ENCODE peak calls at places on chromosome 11, in ten cellular contexts. One of them, this sample, is unnamed.

GRCh38 chr11:119375629-119376196 is 5.8 kb downstream of the USP2 start:
- DNase-seq in foreskin fibroblast: peak
- DNase-seq in AG09319: no peak
- DNase-seq in nephron progenitor cell: no peak
- DNase-seq in PC-3: no peak
- DNase-seq in Calu3: no peak
- DNase-seq in AG04450: no peak
- DNase-seq in ovary: peak
- DNase-seq in heart left ventricle: peak
- DNase-seq in thoracic aorta: peak
- DNase-seq in this sample: no peak

GRCh38 chr11:27705873-27706820 is 5.9 kb upstream of the BDNF start:
- DNase-seq in thoracic aorta: no peak
- DNase-seq in AG09319: no peak
- DNase-seq in nephron progenitor cell: peak
- DNase-seq in PC-3: peak
- DNase-seq in AG04450: no peak
- DNase-seq in foreskin fibroblast: no peak
- DNase-seq in Calu3: peak
- DNase-seq in heart left ventricle: no peak
- DNase-seq in ovary: no peak
- DNase-seq in this sample: no peak

GRCh38 chr11:122791836-122792235 is 46.5 kb upstream of the CRTAM start:
- DNase-seq in Calu3: no peak
- DNase-seq in heart left ventricle: no peak
- DNase-seq in nephron progenitor cell: no peak
- DNase-seq in ovary: no peak
- DNase-seq in AG09319: no peak
- DNase-seq in thoracic aorta: no peak
- DNase-seq in AG04450: peak
- DNase-seq in foreskin fibroblast: peak
- DNase-seq in PC-3: peak
- DNase-seq in this sample: no peak

GRCh38 chr11:27227744-27228143 is 135.3 kb downstream of the CCDC34 start:
- DNase-seq in AG04450: no peak
- DNase-seq in thoracic aorta: no peak
- DNase-seq in Calu3: no peak
- DNase-seq in foreskin fibroblast: no peak
- DNase-seq in heart left ventricle: no peak
- DNase-seq in ovary: no peak
- DNase-seq in nephron progenitor cell: no peak
- DNase-seq in AG09319: no peak
- DNase-seq in PC-3: no peak
- DNase-seq in this sample: no peak

GRCh38 chr11:56819916-56820315 is 71.4 kb upstream of the OR9G4 start:
- DNase-seq in thoracic aorta: no peak
- DNase-seq in ovary: no peak
- DNase-seq in nephron progenitor cell: no peak
- DNase-seq in Calu3: no peak
- DNase-seq in PC-3: no peak
- DNase-seq in AG09319: no peak
- DNase-seq in AG04450: no peak
- DNase-seq in foreskin fibroblast: no peak
- DNase-seq in heart left ventricle: no peak
- DNase-seq in this sample: no peak

GRCh38 chr11:34656062-34656720 is 35.3 kb downstream of the EHF start:
- DNase-seq in thoracic aorta: no peak
- DNase-seq in foreskin fibroblast: no peak
- DNase-seq in heart left ventricle: no peak
- DNase-seq in AG04450: no peak
- DNase-seq in Calu3: peak
- DNase-seq in AG09319: no peak
- DNase-seq in PC-3: peak
- DNase-seq in nephron progenitor cell: no peak
- DNase-seq in ovary: no peak
- DNase-seq in this sample: no peak

GRCh38 chr11:125378596-125378995 is 117.5 kb downstream of the FEZ1 start:
- DNase-seq in nephron progenitor cell: peak
- DNase-seq in foreskin fibroblast: no peak
- DNase-seq in heart left ventricle: no peak
- DNase-seq in AG09319: no peak
- DNase-seq in ovary: no peak
- DNase-seq in PC-3: no peak
- DNase-seq in Calu3: no peak
- DNase-seq in AG04450: no peak
- DNase-seq in thoracic aorta: no peak
- DNase-seq in this sample: no peak

GRCh38 chr11:43644626-43645299 is 35.8 kb upstream of the HSD17B12 start:
- DNase-seq in nephron progenitor cell: no peak
- DNase-seq in thoracic aorta: no peak
- DNase-seq in ovary: no peak
- DNase-seq in foreskin fibroblast: peak
- DNase-seq in PC-3: peak
- DNase-seq in Calu3: no peak
- DNase-seq in heart left ventricle: no peak
- DNase-seq in AG09319: no peak
- DNase-seq in AG04450: no peak
- DNase-seq in this sample: no peak

GRCh38 chr11:45224766-45225165 is 61.4 kb downstream of the SYT13 start:
- DNase-seq in PC-3: no peak
- DNase-seq in AG04450: no peak
- DNase-seq in ovary: no peak
- DNase-seq in foreskin fibroblast: no peak
- DNase-seq in nephron progenitor cell: no peak
- DNase-seq in Calu3: no peak
- DNase-seq in heart left ventricle: no peak
- DNase-seq in AG09319: no peak
- DNase-seq in thoracic aorta: no peak
- DNase-seq in this sample: no peak

GRCh38 chr11:859394-860131 is 16.9 kb downstream of the TSPAN4 start:
- DNase-seq in AG04450: peak
- DNase-seq in AG09319: peak
- DNase-seq in ovary: peak
- DNase-seq in nephron progenitor cell: no peak
- DNase-seq in PC-3: peak
- DNase-seq in heart left ventricle: peak
- DNase-seq in thoracic aorta: no peak
- DNase-seq in Calu3: peak
- DNase-seq in foreskin fibroblast: peak
- DNase-seq in this sample: peak

GRCh38 chr11:26931248-26931631 is 62.7 kb upstream of the FIBIN start:
- DNase-seq in nephron progenitor cell: no peak
- DNase-seq in thoracic aorta: no peak
- DNase-seq in PC-3: no peak
- DNase-seq in foreskin fibroblast: no peak
- DNase-seq in AG09319: no peak
- DNase-seq in ovary: no peak
- DNase-seq in AG04450: no peak
- DNase-seq in Calu3: no peak
- DNase-seq in heart left ventricle: peak
- DNase-seq in this sample: no peak

GRCh38 chr11:123434262-123434661 is 4.2 kb downstream of the GRAMD1B start:
- DNase-seq in thoracic aorta: no peak
- DNase-seq in PC-3: peak
- DNase-seq in AG09319: no peak
- DNase-seq in heart left ventricle: no peak
- DNase-seq in AG04450: no peak
- DNase-seq in Calu3: peak
- DNase-seq in nephron progenitor cell: no peak
- DNase-seq in foreskin fibroblast: no peak
- DNase-seq in ovary: no peak
- DNase-seq in this sample: no peak

GRCh38 chr11:330694-331314 is 10.1 kb upstream of the IFITM3 start:
- DNase-seq in ovary: peak
- DNase-seq in heart left ventricle: no peak
- DNase-seq in PC-3: no peak
- DNase-seq in Calu3: no peak
- DNase-seq in AG09319: no peak
- DNase-seq in thoracic aorta: no peak
- DNase-seq in nephron progenitor cell: no peak
- DNase-seq in foreskin fibroblast: no peak
- DNase-seq in AG04450: no peak
- DNase-seq in this sample: no peak

GRCh38 chr11:58061813-58062212 is 31.1 kb downstream of the OR6Q1 start:
- DNase-seq in AG04450: peak
- DNase-seq in heart left ventricle: no peak
- DNase-seq in nephron progenitor cell: no peak
- DNase-seq in PC-3: peak
- DNase-seq in ovary: no peak
- DNase-seq in thoracic aorta: no peak
- DNase-seq in foreskin fibroblast: peak
- DNase-seq in Calu3: no peak
- DNase-seq in AG09319: no peak
- DNase-seq in this sample: no peak

GRCh38 chr11:43419460-43419859 is 60.7 kb downstream of the TTC17 start:
- DNase-seq in PC-3: peak
- DNase-seq in AG04450: no peak
- DNase-seq in ovary: no peak
- DNase-seq in nephron progenitor cell: peak
- DNase-seq in Calu3: peak
- DNase-seq in foreskin fibroblast: peak
- DNase-seq in thoracic aorta: no peak
- DNase-seq in heart left ventricle: no peak
- DNase-seq in AG09319: no peak
- DNase-seq in this sample: no peak

GRCh38 chr11:70547386-70547785 is 149.1 kb downstream of the CTTN start:
- DNase-seq in ovary: no peak
- DNase-seq in AG04450: no peak
- DNase-seq in AG09319: no peak
- DNase-seq in nephron progenitor cell: no peak
- DNase-seq in heart left ventricle: no peak
- DNase-seq in foreskin fibroblast: no peak
- DNase-seq in PC-3: no peak
- DNase-seq in thoracic aorta: no peak
- DNase-seq in Calu3: no peak
- DNase-seq in this sample: no peak

GRCh38 chr11:10580625-10581024 is 12.2 kb upstream of the LYVE1 start:
- DNase-seq in AG04450: no peak
- DNase-seq in foreskin fibroblast: no peak
- DNase-seq in PC-3: no peak
- DNase-seq in AG09319: no peak
- DNase-seq in thoracic aorta: no peak
- DNase-seq in Calu3: no peak
- DNase-seq in heart left ventricle: no peak
- DNase-seq in ovary: no peak
- DNase-seq in nephron progenitor cell: no peak
- DNase-seq in this sample: no peak

GRCh38 chr11:88313441-88313840 is 24.1 kb downstream of the CTSC start:
- DNase-seq in foreskin fibroblast: peak
- DNase-seq in AG04450: no peak
- DNase-seq in thoracic aorta: no peak
- DNase-seq in ovary: no peak
- DNase-seq in AG09319: no peak
- DNase-seq in heart left ventricle: no peak
- DNase-seq in Calu3: no peak
- DNase-seq in nephron progenitor cell: no peak
- DNase-seq in PC-3: no peak
- DNase-seq in this sample: no peak

DNA sequence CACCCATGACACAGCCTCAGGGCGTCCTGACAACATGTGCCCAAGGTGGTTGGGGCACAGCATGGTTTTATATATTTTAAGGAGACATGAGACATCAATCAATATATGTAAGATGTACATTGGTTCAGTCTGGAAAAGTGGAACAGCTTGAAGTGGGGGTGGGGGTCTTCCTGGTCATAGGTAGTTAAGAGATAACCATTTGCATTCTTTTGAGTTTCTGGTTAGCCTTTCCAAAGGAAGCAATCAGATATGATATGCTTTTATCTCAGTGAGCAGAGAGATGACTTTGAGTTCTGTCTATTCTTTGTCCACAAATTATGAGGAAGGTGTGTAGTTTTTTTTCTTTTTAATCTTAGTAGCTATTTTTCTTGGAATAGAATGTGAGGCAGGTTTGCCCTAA is 10.1 kb upstream of the ANAPC15 start:
- DNase-seq in nephron progenitor cell: no peak
- DNase-seq in ovary: no peak
- DNase-seq in AG09319: no peak
- DNase-seq in heart left ventricle: no peak
- DNase-seq in PC-3: no peak
- DNase-seq in AG04450: no peak
- DNase-seq in Calu3: no peak
- DNase-seq in thoracic aorta: no peak
- DNase-seq in foreskin fibroblast: no peak
- DNase-seq in this sample: no peak
- TF ChIP-seq CTCF in nephron progenitor cell: no peak
- TF ChIP-seq CTCF in ovary: no peak
- TF ChIP-seq CTCF in AG09319: no peak
- TF ChIP-seq CTCF in heart left ventricle: no peak
- TF ChIP-seq CTCF in PC-3: no peak
- TF ChIP-seq CTCF in AG04450: no peak
- TF ChIP-seq CTCF in Calu3: no peak
- TF ChIP-seq CTCF in thoracic aorta: no peak
- TF ChIP-seq CTCF in foreskin fibroblast: no peak
- TF ChIP-seq CTCF in this sample: no peak

GRCh38 chr11:73478737-73479347 is 102.6 kb downstream of the RELT start:
- DNase-seq in ovary: no peak
- DNase-seq in heart left ventricle: no peak
- DNase-seq in Calu3: peak
- DNase-seq in thoracic aorta: no peak
- DNase-seq in nephron progenitor cell: no peak
- DNase-seq in foreskin fibroblast: peak
- DNase-seq in AG04450: no peak
- DNase-seq in PC-3: peak
- DNase-seq in AG09319: no peak
- DNase-seq in this sample: no peak
- TF ChIP-seq CTCF in ovary: no peak
- TF ChIP-seq CTCF in heart left ventricle: peak
- TF ChIP-seq CTCF in Calu3: peak
- TF ChIP-seq CTCF in thoracic aorta: no peak
- TF ChIP-seq CTCF in nephron progenitor cell: peak
- TF ChIP-seq CTCF in foreskin fibroblast: peak
- TF ChIP-seq CTCF in AG04450: peak
- TF ChIP-seq CTCF in PC-3: peak
- TF ChIP-seq CTCF in AG09319: peak
- TF ChIP-seq CTCF in this sample: peak

GRCh38 chr11:65352783-65353182 is 1.8 kb upstream of the TIGD3 start:
- DNase-seq in thoracic aorta: no peak
- DNase-seq in nephron progenitor cell: no peak
- DNase-seq in ovary: no peak
- DNase-seq in AG04450: no peak
- DNase-seq in AG09319: no peak
- DNase-seq in heart left ventricle: no peak
- DNase-seq in Calu3: no peak
- DNase-seq in PC-3: peak
- DNase-seq in foreskin fibroblast: no peak
- DNase-seq in this sample: no peak
- TF ChIP-seq CTCF in thoracic aorta: no peak
- TF ChIP-seq CTCF in nephron progenitor cell: peak
- TF ChIP-seq CTCF in ovary: no peak
- TF ChIP-seq CTCF in AG04450: peak
- TF ChIP-seq CTCF in AG09319: peak
- TF ChIP-seq CTCF in heart left ventricle: peak
- TF ChIP-seq CTCF in Calu3: no peak
- TF ChIP-seq CTCF in PC-3: peak
- TF ChIP-seq CTCF in foreskin fibroblast: peak
- TF ChIP-seq CTCF in this sample: no peak

GRCh38 chr11:46359936-46360335 is 12.7 kb downstream of the DGKZ start:
- DNase-seq in foreskin fibroblast: no peak
- DNase-seq in Calu3: no peak
- DNase-seq in thoracic aorta: no peak
- DNase-seq in heart left ventricle: no peak
- DNase-seq in AG04450: peak
- DNase-seq in PC-3: no peak
- DNase-seq in AG09319: no peak
- DNase-seq in nephron progenitor cell: no peak
- DNase-seq in ovary: no peak
- DNase-seq in this sample: no peak
- TF ChIP-seq CTCF in foreskin fibroblast: no peak
- TF ChIP-seq CTCF in Calu3: no peak
- TF ChIP-seq CTCF in thoracic aorta: no peak
- TF ChIP-seq CTCF in heart left ventricle: no peak
- TF ChIP-seq CTCF in AG04450: no peak
- TF ChIP-seq CTCF in PC-3: no peak
- TF ChIP-seq CTCF in AG09319: no peak
- TF ChIP-seq CTCF in nephron progenitor cell: no peak
- TF ChIP-seq CTCF in ovary: no peak
- TF ChIP-seq CTCF in this sample: no peak

This sample was measured in mesothelial cell of epicardium.